ENCODE peak calls at places on chromosomes 2 and 18, in four cellular contexts. F is OCI-LY7, H is bronchial epithelial cell, D is left ventricle myocardium inferior. Q is an unnamed sample.

GRCh38 chr2:176455865-176456291 is 186.6 kb downstream of the MTX2 start:
- DNase-seq in F (no peak), H (no peak), D (peak), Q (no peak)

GRCh38 chr2:222891890-222892289 is 31.1 kb downstream of the ACSL3 start:
- DNase-seq in F (no peak), H (peak), D (no peak), Q (no peak)

GRCh38 chr2:60416221-60417008 is 137.0 kb downstream of the BCL11A start:
- DNase-seq in F (no peak), H (peak), D (peak), Q (no peak)

GRCh38 chr18:13427354-13427753 is 208.8 kb downstream of the LDLRAD4 start:
- DNase-seq in F (no peak), H (no peak), D (no peak), Q (no peak)

GRCh38 chr18:74541703-74542555 is 7.6 kb downstream of the CNDP1 start:
- DNase-seq in F (no peak), H (peak), D (no peak), Q (no peak)

GRCh38 chr2:23111263-23111662 is 273.7 kb upstream of the KLHL29 start:
- DNase-seq in F (no peak), H (no peak), D (no peak), Q (no peak)

GRCh38 chr2:233481368-233482142 is 85.0 kb downstream of the USP40 start:
- DNase-seq in F (no peak), H (peak), D (no peak), Q (no peak)

GRCh38 chr2:45344502-45344901 is 266.6 kb downstream of the SRBD1 start:
- DNase-seq in F (no peak), H (no peak), D (no peak), Q (no peak)

GRCh38 chr2:203122317-203122998 is 107.8 kb downstream of the NBEAL1 start:
- DNase-seq in F (no peak), H (no peak), D (no peak), Q (no peak)

GRCh38 chr2:221818569-221818968 is 246.5 kb upstream of the EPHA4 start:
- DNase-seq in F (no peak), H (peak), D (no peak), Q (no peak)

GRCh38 chr2:221817052-221817451 is 244.9 kb upstream of the EPHA4 start:
- DNase-seq in F (no peak), H (peak), D (no peak), Q (no peak)

GRCh38 chr2:221817878-221818277 is 245.8 kb upstream of the EPHA4 start:
- DNase-seq in F (no peak), H (no peak), D (no peak), Q (no peak)

GRCh38 chr2:221816566-221816965 is 244.5 kb upstream of the EPHA4 start:
- DNase-seq in F (no peak), H (peak), D (no peak), Q (no peak)

GRCh38 chr2:221822416-221822815 is 250.3 kb upstream of the EPHA4 start:
- DNase-seq in F (no peak), H (no peak), D (no peak), Q (no peak)
- H3K4me3 ChIP-seq in F (no peak), H (no peak), D (no peak), Q (no peak)

GRCh38 chr18:12328179-12328823 is 20.3 kb downstream of the TUBB6 start:
- DNase-seq in F (no peak), H (no peak), D (no peak), Q (no peak)
- TF ChIP-seq CTCF in F (peak), H (no peak), D (peak), Q (no peak)

GRCh38 chr18:48860276-48861180 is 90.2 kb downstream of the SMAD7 start:
- DNase-seq in F (no peak), H (no peak), D (no peak), Q (no peak)

GRCh38 chr18:48858676-48859075 is 92.1 kb downstream of the SMAD7 start:
- DNase-seq in F (no peak), H (no peak), D (no peak), Q (no peak)

GRCh38 chr18:48857023-48857694 is 93.6 kb downstream of the SMAD7 start:
- DNase-seq in F (no peak), H (no peak), D (no peak), Q (no peak)

GRCh38 chr18:48861181-48861715 is 89.5 kb downstream of the SMAD7 start:
- DNase-seq in F (no peak), H (no peak), D (no peak), Q (no peak)

DNA sequence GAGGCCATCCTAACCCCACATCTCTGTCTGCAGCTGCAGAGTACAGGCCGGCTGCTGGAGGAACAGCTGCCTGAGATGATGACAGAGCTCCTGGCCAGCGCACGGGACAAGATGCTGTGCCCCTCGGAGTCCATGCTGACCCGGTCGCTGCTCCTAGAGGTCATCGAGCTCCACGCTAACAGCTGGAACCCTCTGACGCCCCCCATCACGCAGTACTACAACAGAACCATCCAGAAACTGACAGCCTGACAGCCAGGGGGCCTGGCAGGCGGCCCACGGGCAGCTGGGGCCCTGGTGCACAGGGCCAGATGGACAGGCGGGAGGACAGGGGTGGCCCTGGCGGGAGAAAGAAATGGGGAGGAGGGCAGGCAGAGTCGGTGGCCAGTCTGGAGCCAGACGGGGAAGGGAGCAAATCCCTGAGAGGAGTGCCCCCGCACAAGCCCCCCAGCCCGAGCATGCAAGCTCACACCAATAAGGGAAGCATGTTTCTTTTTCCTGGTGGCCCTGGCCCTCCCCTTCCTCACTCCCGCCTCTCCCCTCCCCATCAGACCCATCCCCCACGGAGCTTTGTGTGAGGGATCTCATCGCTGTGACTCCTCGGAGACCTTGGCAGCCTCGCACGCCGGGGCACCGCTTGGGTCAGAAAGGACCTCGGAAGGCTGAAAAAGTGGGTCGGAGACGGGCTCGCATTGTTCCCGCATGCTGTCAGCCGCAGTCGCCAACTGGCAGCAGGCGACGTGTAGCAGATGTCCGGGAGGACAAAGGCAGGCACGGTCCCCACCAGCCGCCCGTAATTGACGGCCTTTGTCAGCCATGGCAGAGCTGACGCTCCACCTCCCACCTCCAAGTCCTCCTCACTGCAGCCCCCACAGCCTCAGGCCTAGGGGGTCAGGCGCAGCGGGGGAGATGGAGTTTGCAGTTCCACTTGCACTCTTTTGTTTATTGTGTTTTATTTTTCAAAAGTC is 91.2 kb downstream of the SMAD7 start:
- DNase-seq in F (no peak), H (no peak), D (no peak), Q (no peak)
- H3K4me3 ChIP-seq in F (no peak), H (no peak), D (peak), Q (no peak)

GRCh38 chr2:116450990-116451389 is 1363.5 kb upstream of the DDX18 start:
- DNase-seq in F (no peak), H (no peak), D (no peak), Q (no peak)

GRCh38 chr2:116456429-116456828 is 1358.1 kb upstream of the DDX18 start:
- DNase-seq in F (no peak), H (no peak), D (no peak), Q (no peak)
- TF ChIP-seq CTCF in F (no peak), H (no peak), D (no peak), Q (no peak)

GRCh38 chr2:40240067-40240466 is 211.8 kb downstream of the SLC8A1 start:
- DNase-seq in F (no peak), H (peak), D (peak), Q (no peak)

GRCh38 chr2:40244251-40245010 is 207.5 kb downstream of the SLC8A1 start:
- DNase-seq in F (peak), H (peak), D (peak), Q (no peak)

GRCh38 chr2:40243581-40243980 is 208.3 kb downstream of the SLC8A1 start:
- DNase-seq in F (no peak), H (no peak), D (no peak), Q (no peak)

GRCh38 chr2:40248294-40248693 is 203.6 kb downstream of the SLC8A1 start:
- DNase-seq in F (no peak), H (no peak), D (no peak), Q (no peak)

DNA sequence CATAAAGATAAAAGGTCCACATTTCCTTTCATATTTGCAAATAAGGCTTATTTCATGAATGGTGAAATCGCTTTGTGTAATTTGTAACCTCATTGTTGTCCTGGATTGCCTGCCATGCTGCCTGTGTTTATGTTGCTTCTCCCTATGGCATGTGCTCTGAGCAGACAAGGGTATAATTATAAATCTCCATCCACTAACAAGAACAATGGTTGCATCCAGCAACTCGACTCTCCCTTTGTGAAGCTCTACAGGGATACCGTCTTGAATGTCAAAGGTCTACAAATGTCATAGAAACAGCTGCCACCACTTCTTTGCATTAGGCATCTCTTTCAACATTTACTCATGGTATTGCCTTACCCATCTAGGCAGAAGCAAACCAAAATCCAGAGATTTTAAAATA is 209.6 kb downstream of the SLC8A1 start:
- DNase-seq in F (no peak), H (no peak), D (no peak), Q (no peak)
- H3K4me3 ChIP-seq in F (no peak), H (no peak), D (no peak), Q (no peak)